ENCODE peak calls at places on chromosomes 5 and 9, in seven cellular contexts. L is testis; C is mammary epithelial cell; Y is cardiac muscle cell; J is CD8-positive, alpha-beta memory T cell; E is fibroblast of lung; T is Caco-2. Q is an unnamed sample.

GRCh38 chr9:97059661-97060060 is 20.7 kb upstream of the CTSV start:
- DNase-seq in Y (no peak), T (no peak), E (no peak), J (no peak), C (peak; percentile 98), L (no peak), Q (no peak)

GRCh38 chr5:10874561-10874960 is 113.5 kb upstream of the DAP start:
- DNase-seq in C (no peak), J (no peak), L (no peak), Y (no peak), E (no peak), T (no peak), Q (no peak)

GRCh38 chr9:107043886-107044285 is 180.9 kb downstream of the ZNF462 start:
- DNase-seq in L (no peak), E (peak; percentile 18), J (no peak), T (peak; percentile 43), Y (peak; percentile 27), C (no peak), Q (no peak)

GRCh38 chr5:119420173-119420572 is 32.1 kb upstream of the HSD17B4 start:
- DNase-seq in T (peak; percentile 46), Y (no peak), L (no peak), E (no peak), C (peak; percentile 46), J (no peak), Q (no peak)

GRCh38 chr9:130448035-130448624 is 3.4 kb downstream of the ASS1 start:
- DNase-seq in J (no peak), E (no peak), Y (no peak), C (no peak), T (peak; percentile 60), L (no peak), Q (no peak)

GRCh38 chr9:127311239-127311741 is 46.7 kb downstream of the GARNL3 start:
- DNase-seq in E (peak; percentile 71), J (no peak), Y (peak; percentile 27), T (no peak), C (peak; percentile 41), L (peak; percentile 26), Q (peak; percentile 44)

GRCh38 chr9:108423493-108423892 is 432.3 kb downstream of the ACTL7B start:
- DNase-seq in C (no peak), E (no peak), J (no peak), T (no peak), Y (no peak), L (no peak), Q (no peak)

GRCh38 chr5:111790295-111790694 is 33.3 kb upstream of the NREP start:
- DNase-seq in Y (no peak), C (no peak), J (no peak), T (no peak), E (no peak), L (no peak), Q (no peak)

GRCh38 chr5:14261237-14261636 is 118.1 kb downstream of the TRIO start:
- DNase-seq in Y (no peak), L (no peak), C (no peak), E (no peak), J (no peak), T (no peak), Q (no peak)

GRCh38 chr5:38414348-38414747 is 142.1 kb downstream of the LIFR start:
- DNase-seq in C (no peak), E (peak; percentile 33), T (no peak), L (no peak), J (no peak), Y (no peak), Q (no peak)

DNA sequence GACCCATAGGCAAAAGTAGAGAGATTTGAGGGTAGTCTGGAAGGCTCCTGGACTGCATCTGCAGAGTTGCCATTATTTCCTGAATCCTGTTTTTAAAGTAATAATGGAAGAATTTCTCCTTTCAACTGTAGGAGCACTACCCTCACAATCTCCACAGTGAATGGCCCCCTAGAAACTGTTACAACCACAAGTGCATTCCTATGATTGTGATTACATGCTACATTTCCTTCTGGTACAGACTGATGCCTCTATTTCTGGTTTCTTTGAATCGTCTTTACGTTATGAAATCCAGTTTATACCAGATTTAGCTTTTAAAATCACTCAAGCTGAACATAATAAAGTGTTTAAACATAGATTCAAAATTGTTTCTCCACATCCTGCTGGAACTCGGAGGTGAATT is 49.4 kb downstream of the FRMPD1 start:
- DNase-seq in C (no peak), J (no peak), E (peak; percentile 3), Y (no peak), L (no peak), T (no peak), Q (no peak)
- H3K4me3 ChIP-seq in C (no peak overlapping the region), J (no peak overlapping the region), E (no peak overlapping the region), Y (no peak overlapping the region), L (no peak overlapping the region), T (no peak overlapping the region), Q (no peak overlapping the region)

GRCh38 chr5:95960802-95961616 is 642 bp downstream of the ELL2 start:
- DNase-seq in Y (peak; percentile 88), T (peak; percentile 82), C (peak; percentile 74), J (peak; percentile 64), L (peak; percentile 55), E (peak; percentile 79), Q (peak; percentile 84)

GRCh38 chr5:95963650-95964410 is 2.2 kb upstream of the ELL2 start:
- DNase-seq in Y (no peak), L (no peak), C (peak; percentile 78), E (peak; percentile 52), J (no peak), T (no peak), Q (no peak)

GRCh38 chr5:95961617-95962474 is at the start of gene ELL2:
- DNase-seq in T (peak; percentile 100), C (peak; percentile 100), E (peak; percentile 99), Y (peak; percentile 98), L (peak; percentile 99), J (peak; percentile 96), Q (peak; percentile 98)

GRCh38 chr5:95962785-95963184 is 1.1 kb upstream of the ELL2 start:
- DNase-seq in J (no peak), E (no peak), L (no peak), Y (peak; percentile 50), C (no peak), T (peak; percentile 84), Q (peak; percentile 57)

DNA sequence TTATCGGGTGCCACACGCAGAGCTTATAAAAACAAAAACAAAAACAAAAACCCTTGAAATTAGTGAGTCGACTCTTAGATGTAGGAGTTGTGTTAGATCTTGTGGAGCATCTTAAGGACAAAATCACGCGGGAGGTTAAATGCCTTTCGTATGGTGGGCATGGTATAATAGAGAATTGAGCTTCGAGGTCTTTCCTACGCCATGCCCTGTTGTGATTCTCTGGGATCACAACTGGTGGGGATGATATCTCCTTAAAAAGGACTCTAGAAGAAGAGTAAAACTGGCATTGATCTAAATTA is 773 bp upstream of the ELL2 start:
- DNase-seq in L (no peak), J (no peak), C (no peak), Y (no peak), E (no peak), T (no peak), Q (no peak)
- H3K4me1 ChIP-seq in L (no peaks in the 10 kb centered on the region), J (peaks cover 17% of the 10 kb centered on the region), C (peaks cover 30% of the 10 kb centered on the region), Y (peaks cover 27% of the 10 kb centered on the region), E (peaks cover 2% of the 10 kb centered on the region), T (peaks cover 44% of the 10 kb centered on the region), Q (peaks cover 33% of the 10 kb centered on the region)

GRCh38 chr9:129415954-129416651 is 204.8 kb downstream of the C9orf50 start:
- DNase-seq in C (no peak), Y (no peak), T (peak; percentile 60), E (no peak), J (no peak), L (no peak), Q (peak; percentile 33)

GRCh38 chr9:129413537-129414376 is 207.1 kb downstream of the C9orf50 start:
- DNase-seq in T (peak; percentile 98), C (peak; percentile 89), E (peak; percentile 93), L (peak; percentile 99), Y (peak; percentile 98), J (peak; percentile 98), Q (peak; percentile 100)

GRCh38 chr9:129412814-129413536 is 207.9 kb downstream of the C9orf50 start:
- DNase-seq in C (peak; percentile 41), Y (peak; percentile 79), L (peak; percentile 81), T (peak; percentile 54), J (no peak), E (peak; percentile 81), Q (peak; percentile 72)

GRCh38 chr9:129415031-129415953 is 205.6 kb downstream of the C9orf50 start:
- DNase-seq in C (no peak), T (no peak), L (peak; percentile 32), E (no peak), Y (no peak), J (no peak), Q (no peak)

GRCh38 chr9:129414377-129415021 is 206.4 kb downstream of the C9orf50 start:
- DNase-seq in C (peak; percentile 7), L (peak; percentile 54), Y (peak; percentile 36), J (no peak), T (peak; percentile 84), E (peak; percentile 41), Q (no peak)
- H3K4me3 ChIP-seq in C (peak overlapping the region; percentile 59), L (peak overlapping the region; percentile 68), Y (peak overlapping the region; percentile 19), J (peak overlapping the region; percentile 73), T (peak overlapping the region; percentile 41), E (no peak overlapping the region), Q (no peak overlapping the region)

GRCh38 chr9:129145841-129146292 is 32.2 kb downstream of the IER5L start:
- DNase-seq in Y (peak; percentile 57), C (no peak), T (peak; percentile 76), L (no peak), J (no peak), E (peak; percentile 97), Q (no peak)
- H3K4me1 ChIP-seq in Y (peaks cover 57% of the 10 kb centered on the region), C (peaks cover 33% of the 10 kb centered on the region), T (peaks cover 55% of the 10 kb centered on the region), L (peaks cover 57% of the 10 kb centered on the region), J (peaks cover 24% of the 10 kb centered on the region), E (peaks cover 47% of the 10 kb centered on the region), Q (peaks cover 64% of the 10 kb centered on the region)

DNA sequence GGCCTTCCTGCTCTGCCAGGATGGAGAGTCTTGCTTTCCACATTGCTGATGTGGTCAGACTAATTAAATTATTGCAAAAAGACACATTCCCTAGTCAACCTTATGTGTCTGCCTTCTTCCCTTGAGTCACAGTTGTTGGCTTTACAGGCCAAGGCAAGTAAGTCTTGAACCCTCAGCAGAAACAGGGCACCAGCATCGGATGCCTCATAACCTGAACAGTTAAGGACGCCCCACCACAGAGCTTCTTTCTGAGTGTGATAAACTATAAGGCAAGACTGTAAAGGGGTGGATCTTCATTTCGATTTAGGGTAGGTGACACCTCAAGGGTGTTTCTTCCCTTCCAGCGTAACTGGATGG is 670 bp upstream of the KIF2A start:
- DNase-seq in Y (peak; percentile 5), J (no peak), C (peak; percentile 34), E (no peak), L (no peak), T (no peak), Q (no peak)
- H3K4me3 ChIP-seq in Y (peak overlapping the region; percentile 87), J (peak overlapping the region; percentile 82), C (peak overlapping the region; percentile 36), E (peak overlapping the region; percentile 70), L (peak overlapping the region; percentile 93), T (peak overlapping the region; percentile 97), Q (no peak overlapping the region)

GRCh38 chr5:96655085-96655484 is 7.1 kb upstream of the CAST start:
- DNase-seq in E (no peak), T (no peak), Y (no peak), C (no peak), J (no peak), L (no peak), Q (no peak)

GRCh38 chr5:96655506-96655905 is 6.7 kb upstream of the CAST start:
- DNase-seq in J (no peak), E (peak; percentile 38), L (no peak), C (peak; percentile 56), T (no peak), Y (no peak), Q (no peak)

GRCh38 chr5:96658272-96658671 is 3.9 kb upstream of the CAST start:
- DNase-seq in C (no peak), J (no peak), E (peak; percentile 69), L (no peak), Y (no peak), T (no peak), Q (no peak)

GRCh38 chr5:96654209-96654608 is 8.0 kb upstream of the CAST start:
- DNase-seq in J (no peak), C (no peak), T (no peak), E (no peak), Y (no peak), L (no peak), Q (no peak)

GRCh38 chr5:96657068-96657467 is 5.1 kb upstream of the CAST start:
- DNase-seq in Y (no peak), C (peak; percentile 96), E (peak; percentile 97), L (no peak), T (no peak), J (peak; percentile 18), Q (peak; percentile 28)
- H3K4me1 ChIP-seq in Y (no peaks in the 10 kb centered on the region), C (peaks cover 65% of the 10 kb centered on the region), E (peaks cover 16% of the 10 kb centered on the region), L (peaks cover 5% of the 10 kb centered on the region), T (peaks cover 75% of the 10 kb centered on the region), J (peaks cover 20% of the 10 kb centered on the region), Q (no peaks in the 10 kb centered on the region)

Q was measured in adrenal gland.